ENCODE peak calls at places on chromosomes 7 and 10, in four cellular contexts. G, M, P and J are unnamed samples.

GRCh38 chr10:17651891-17652290 is 7.9 kb downstream of the STAM start:
- DNase-seq in G (no peak), M (no peak), P (no peak), J (no peak)

GRCh38 chr7:140621326-140622035 is 19.1 kb downstream of the DENND2A start:
- DNase-seq in G (no peak), M (no peak), P (no peak), J (no peak)

GRCh38 chr10:86103391-86104101 is 263.0 kb downstream of the GRID1 start:
- DNase-seq in G (no peak), M (no peak), P (no peak), J (no peak)

GRCh38 chr7:73482746-73483145 is 39.3 kb downstream of the BAZ1B start:
- DNase-seq in G (no peak), M (no peak), P (no peak), J (peak; percentile 28)

GRCh38 chr7:106802589-106802988 is 62.5 kb upstream of the PIK3CG start:
- DNase-seq in G (no peak), M (no peak), P (no peak), J (no peak)

GRCh38 chr7:43363429-43363894 is 219.4 kb upstream of the STK17A start:
- DNase-seq in G (no peak), M (no peak), P (no peak), J (no peak)

GRCh38 chr7:107234436-107234835 is 65.6 kb downstream of the HBP1 start:
- DNase-seq in G (no peak), M (no peak), P (no peak), J (no peak)

GRCh38 chr7:2705371-2706096 is 17.5 kb downstream of the AMZ1 start:
- DNase-seq in G (no peak), M (no peak), P (no peak), J (no peak)

GRCh38 chr10:100364735-100365391 is 17.8 kb downstream of the SCD start:
- DNase-seq in G (no peak), M (no peak), P (peak; percentile 52), J (peak; percentile 58)

GRCh38 chr10:102066421-102067068 is 1.4 kb downstream of the HPS6 start:
- DNase-seq in G (no peak), M (no peak), P (no peak), J (no peak)

GRCh38 chr10:45379891-45380540 is 6.0 kb downstream of the ALOX5 start:
- DNase-seq in G (no peak), M (no peak), P (no peak), J (no peak)

GRCh38 chr7:41103331-41103730 is 599.6 kb downstream of the INHBA start:
- DNase-seq in G (no peak), M (peak; percentile 46), P (no peak), J (no peak)

GRCh38 chr10:8058274-8059111 is 4.0 kb downstream of the GATA3 start:
- DNase-seq in G (peak; percentile 67), M (no peak), P (no peak), J (no peak)

GRCh38 chr7:81743665-81744064 is 26.2 kb downstream of the HGF start:
- DNase-seq in G (no peak), M (no peak), P (no peak), J (no peak)

GRCh38 chr7:138324905-138325304 is 135.2 kb upstream of the TRIM24 start:
- DNase-seq in G (no peak), M (no peak), P (no peak), J (no peak)

GRCh38 chr10:32980558-32981468 is 22.8 kb upstream of the ITGB1 start:
- DNase-seq in G (peak; percentile 85), M (no peak), P (peak; percentile 93), J (peak; percentile 81)

GRCh38 chr10:119401671-119402395 is 140.7 kb downstream of the RGS10 start:
- DNase-seq in G (no peak), M (no peak), P (peak; percentile 14), J (no peak)

GRCh38 chr7:136039577-136040345 is 62.6 kb upstream of the MTPN start:
- DNase-seq in G (no peak), M (no peak), P (no peak), J (no peak)

GRCh38 chr10:77836299-77836820 is 90.2 kb downstream of the DLG5 start:
- DNase-seq in G (no peak), M (peak; percentile 66), P (peak; percentile 96), J (no peak)

GRCh38 chr10:36671607-36672006 is 453.8 kb upstream of the ANKRD30A start:
- DNase-seq in G (no peak), M (no peak), P (no peak), J (no peak)

GRCh38 chr7:41139789-41140188 is 563.1 kb downstream of the INHBA start:
- DNase-seq in G (no peak), M (no peak), P (no peak), J (peak; percentile 74)

GRCh38 chr7:100604976-100605911 is 3.1 kb downstream of the PCOLCE start:
- DNase-seq in G (peak; percentile 79), M (no peak), P (peak; percentile 82), J (no peak)

GRCh38 chr7:26555971-26556830 is 264.5 kb downstream of the SNX10 start:
- DNase-seq in G (no peak), M (no peak), P (no peak), J (peak; percentile 39)

GRCh38 chr10:101229275-101230184 is at the start of gene LBX1:
- DNase-seq in G (no peak), M (no peak), P (no peak), J (peak; percentile 64)

GRCh38 chr7:104469135-104469820 is 140.9 kb downstream of the LHFPL3 start:
- DNase-seq in G (no peak), M (no peak), P (no peak), J (no peak)

GRCh38 chr10:63105811-63106755 is 27.0 kb upstream of the NRBF2 start:
- DNase-seq in G (no peak), M (no peak), P (peak; percentile 43), J (no peak)

GRCh38 chr7:6248581-6248980 is 23.8 kb downstream of the CYTH3 start:
- DNase-seq in G (no peak), M (no peak), P (no peak), J (no peak)

GRCh38 chr7:48337012-48337621 is 165.9 kb downstream of the ABCA13 start:
- DNase-seq in G (no peak), M (no peak), P (peak; percentile 7), J (peak; percentile 14)

GRCh38 chr7:68199951-68200660 is 1203.5 kb downstream of the TYW1 start:
- DNase-seq in G (no peak), M (no peak), P (no peak), J (no peak)

GRCh38 chr10:9342865-9343450 is 1288.5 kb downstream of the GATA3 start:
- DNase-seq in G (no peak), M (no peak), P (peak; percentile 28), J (peak; percentile 31)

GRCh38 chr10:110919349-110919931 is at the start of gene SHOC2:
- DNase-seq in G (peak; percentile 80), M (no peak), P (peak; percentile 98), J (peak; percentile 93)

GRCh38 chr10:73649876-73650536 is 5.8 kb downstream of the SYNPO2L start:
- DNase-seq in G (no peak), M (no peak), P (no peak), J (no peak)

GRCh38 chr10:63713191-63714144 is 192.3 kb downstream of the REEP3 start:
- DNase-seq in G (peak; percentile 79), M (no peak), P (no peak), J (peak; percentile 57)

GRCh38 chr10:122264442-122264841 is 6.7 kb upstream of the BTBD16 start:
- DNase-seq in G (no peak), M (no peak), P (no peak), J (no peak)

GRCh38 chr7:96322847-96323461 is 1.1 kb upstream of the SLC25A13 start:
- DNase-seq in G (no peak), M (no peak), P (no peak), J (no peak)

GRCh38 chr10:8242295-8242872 is 187.9 kb downstream of the GATA3 start:
- DNase-seq in G (no peak), M (no peak), P (no peak), J (no peak)

GRCh38 chr10:86242761-86243160 is 123.8 kb downstream of the GRID1 start:
- DNase-seq in G (no peak), M (no peak), P (no peak), J (no peak)

GRCh38 chr10:80050752-80051151 is 27.7 kb upstream of the TMEM254 start:
- DNase-seq in G (no peak), M (no peak), P (no peak), J (peak; percentile 14)

GRCh38 chr10:80041162-80041561 is 37.3 kb upstream of the TMEM254 start:
- DNase-seq in G (no peak), M (no peak), P (no peak), J (no peak)

GRCh38 chr10:80051993-80052392 is 26.5 kb upstream of the TMEM254 start:
- DNase-seq in G (no peak), M (no peak), P (no peak), J (no peak)

GRCh38 chr10:80046629-80047441 is 31.6 kb upstream of the TMEM254 start:
- DNase-seq in G (peak; percentile 94), M (no peak), P (peak; percentile 85), J (peak; percentile 63)
- TF ChIP-seq NRF1 in G (no peak), M (no peak), P (no peak), J (no peak)

DNA sequence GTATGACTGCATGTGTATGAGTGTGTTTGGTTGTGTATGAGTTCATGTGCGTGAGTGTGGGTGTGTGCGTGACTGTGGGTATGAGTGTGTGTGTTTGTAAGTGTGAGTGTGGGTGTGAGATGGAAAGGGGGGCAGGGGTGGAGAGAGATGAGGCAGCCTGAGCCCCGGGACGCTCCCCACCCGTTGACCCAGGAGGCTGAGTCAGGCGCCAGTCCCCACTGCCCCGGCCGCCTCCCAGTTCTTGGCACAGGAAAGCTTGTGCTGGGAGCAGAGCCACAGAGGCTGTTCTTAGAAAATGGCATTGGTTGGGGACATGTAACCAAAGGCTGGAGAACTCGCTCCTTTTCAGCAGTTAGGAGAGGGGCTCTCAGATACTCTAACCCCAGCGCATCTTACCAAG is 27.8 kb upstream of the NUB1 start:
- DNase-seq in G (no peak), M (no peak), P (no peak), J (no peak)
- TF ChIP-seq NRF1 in G (no peak), M (no peak), P (no peak), J (no peak)

GRCh38 chr10:19651549-19651948 is 164.7 kb upstream of the PLXDC2 start:
- DNase-seq in G (no peak), M (no peak), P (no peak), J (no peak)
- TF ChIP-seq NRF1 in G (no peak), M (no peak), P (no peak), J (no peak)

GRCh38 chr10:131187274-131187673 is 124.2 kb downstream of the TCERG1L start:
- DNase-seq in G (no peak), M (no peak), P (no peak), J (no peak)

GRCh38 chr10:131186547-131187253 is 124.8 kb downstream of the TCERG1L start:
- DNase-seq in G (peak; percentile 23), M (no peak), P (no peak), J (no peak)

GRCh38 chr10:131184503-131184902 is 127.0 kb downstream of the TCERG1L start:
- DNase-seq in G (peak; percentile 3), M (no peak), P (no peak), J (no peak)

GRCh38 chr10:131188494-131188893 is 123.0 kb downstream of the TCERG1L start:
- DNase-seq in G (no peak), M (no peak), P (no peak), J (no peak)

GRCh38 chr10:131187886-131188285 is 123.6 kb downstream of the TCERG1L start:
- DNase-seq in G (no peak), M (no peak), P (no peak), J (no peak)
- TF ChIP-seq NRF1 in G (no peak), M (no peak), P (no peak), J (no peak)